ENCODE peak calls at places on chromosomes 13 and 19, in ten cellular contexts. Q, X, C, O, P, I, J, D, T and V are unnamed samples.

GRCh38 chr13:110017379-110017778 is 231.0 kb upstream of the IRS2 start:
- DNase-seq in Q (no peak), T (no peak), I (no peak), X (no peak), D (peak), P (no peak), C (no peak), J (no peak), O (peak), V (no peak)

GRCh38 chr19:46133101-46133627 is 8.7 kb upstream of the IGFL3 start:
- DNase-seq in I (no peak), Q (peak), P (no peak), C (no peak), X (no peak), J (peak), O (peak), T (peak), D (peak), V (peak)

GRCh38 chr13:46015374-46015773 is 37.2 kb downstream of the ZC3H13 start:
- DNase-seq in O (no peak), I (no peak), P (no peak), J (no peak), Q (no peak), X (no peak), C (no peak), T (no peak), D (no peak), V (no peak)

GRCh38 chr13:91946498-91947070 is 548.2 kb downstream of the GPC5 start:
- DNase-seq in D (no peak), I (no peak), Q (no peak), X (no peak), O (peak), C (no peak), P (no peak), T (no peak), J (no peak), V (no peak)

GRCh38 chr19:39929750-39930149 is 4.7 kb downstream of the FCGBP start:
- DNase-seq in D (no peak), T (no peak), O (no peak), P (no peak), X (no peak), I (no peak), Q (no peak), J (no peak), C (no peak), V (no peak)

GRCh38 chr19:46958542-46958941 is 61.1 kb upstream of the NPAS1 start:
- DNase-seq in D (no peak), O (no peak), I (no peak), X (no peak), Q (no peak), P (no peak), T (no peak), J (no peak), C (no peak), V (no peak)

GRCh38 chr13:52744842-52745241 is 5.2 kb upstream of the CNMD start:
- DNase-seq in O (no peak), D (no peak), X (no peak), Q (no peak), C (no peak), T (no peak), P (no peak), I (no peak), J (no peak), V (no peak)

GRCh38 chr19:46299004-46299509 is 2.2 kb downstream of the HIF3A start:
- DNase-seq in I (peak), Q (peak), P (peak), D (peak), C (peak), X (peak), O (peak), J (peak), T (peak), V (no peak)

GRCh38 chr13:102401305-102401704 is 543 bp downstream of the FGF14 start:
- DNase-seq in Q (no peak), T (no peak), O (peak), D (no peak), J (no peak), X (no peak), C (no peak), I (no peak), P (no peak), V (no peak)

GRCh38 chr19:6663236-6664187 is 6.4 kb downstream of the TNFSF14 start:
- DNase-seq in I (no peak), D (no peak), T (no peak), Q (no peak), C (no peak), X (peak), P (no peak), J (no peak), O (peak), V (no peak)

GRCh38 chr19:49591731-49592485 is 926 bp downstream of the PRR12 start:
- DNase-seq in X (peak), Q (no peak), T (peak), J (peak), I (peak), C (peak), O (peak), P (peak), D (peak), V (no peak)

GRCh38 chr19:29529646-29530548 is 4.1 kb downstream of the VSTM2B start:
- DNase-seq in J (no peak), I (peak), D (no peak), Q (no peak), C (no peak), X (peak), O (no peak), T (no peak), P (no peak), V (no peak)

GRCh38 chr13:107650081-107650701 is 565.1 kb downstream of the LIG4 start:
- DNase-seq in C (peak), O (peak), J (peak), Q (peak), X (peak), D (no peak), P (peak), I (peak), T (peak), V (no peak)

GRCh38 chr13:24050292-24050711 is 110.2 kb upstream of the SPATA13 start:
- DNase-seq in C (peak), I (peak), O (peak), P (peak), T (peak), D (peak), J (no peak), X (no peak), Q (peak), V (no peak)

GRCh38 chr13:92951273-92951820 is 275.3 kb upstream of the GPC6 start:
- DNase-seq in O (no peak), J (no peak), D (no peak), C (no peak), X (no peak), I (no peak), Q (no peak), P (no peak), T (no peak), V (no peak)

GRCh38 chr19:10110076-10110971 is 1.2 kb upstream of the P2RY11 start:
- DNase-seq in O (no peak), C (no peak), Q (no peak), D (no peak), X (no peak), J (no peak), I (peak), T (no peak), P (no peak), V (no peak)

GRCh38 chr19:10112895-10113591 is 1.6 kb downstream of the P2RY11 start:
- DNase-seq in J (no peak), I (peak), D (no peak), P (no peak), T (no peak), Q (peak), O (no peak), C (peak), X (peak), V (no peak)

GRCh38 chr19:10110972-10111317 is 548 bp upstream of the P2RY11 start:
- DNase-seq in P (no peak), Q (no peak), D (no peak), X (no peak), I (peak), C (no peak), T (no peak), O (no peak), J (no peak), V (no peak)

GRCh38 chr19:10112037-10112751 is 701 bp downstream of the P2RY11 start:
- DNase-seq in T (no peak), O (no peak), Q (no peak), P (no peak), X (no peak), C (peak), D (no peak), J (no peak), I (peak), V (no peak)

DNA sequence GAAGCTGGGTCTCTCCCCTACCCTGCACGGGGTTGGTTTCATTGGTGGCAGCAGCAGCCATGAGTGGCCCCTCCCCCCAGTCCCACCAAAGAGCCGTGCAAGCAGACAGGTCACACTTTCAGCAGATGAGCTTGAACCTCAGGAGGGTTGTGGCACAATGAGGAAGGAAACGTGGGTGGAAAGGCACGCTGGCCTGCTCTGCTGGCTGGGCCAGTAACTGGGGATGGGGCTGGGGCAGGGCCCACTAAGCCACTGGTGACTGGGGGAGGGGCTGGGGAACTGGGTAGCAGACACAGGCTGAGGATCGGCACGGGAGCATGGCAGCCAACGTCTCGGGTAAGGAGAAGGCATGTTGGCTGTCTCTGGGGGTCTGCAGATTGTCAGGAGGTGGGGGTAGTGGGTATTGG is at the start of gene P2RY11:
- DNase-seq in X (peak), T (no peak), O (no peak), P (no peak), I (peak), C (peak), D (no peak), Q (peak), J (no peak), V (no peak)
- H3K27ac ChIP-seq in X (peak), T (no peak), O (no peak), P (no peak), I (no peak), C (peak), D (no peak), Q (no peak), J (peak), V (no peak)

GRCh38 chr19:43462383-43462782 is 3.0 kb downstream of the LYPD3 start:
- DNase-seq in O (no peak), P (no peak), Q (no peak), X (no peak), J (no peak), D (no peak), T (no peak), I (no peak), C (no peak), V (no peak)

GRCh38 chr19:43462887-43463380 is 2.5 kb downstream of the LYPD3 start:
- DNase-seq in C (no peak), I (no peak), D (no peak), J (no peak), P (no peak), Q (no peak), O (no peak), T (no peak), X (no peak), V (no peak)

GRCh38 chr19:43464089-43464775 is 1.2 kb downstream of the LYPD3 start:
- DNase-seq in C (peak), T (peak), J (peak), I (peak), Q (peak), P (peak), X (peak), O (no peak), D (peak), V (no peak)

GRCh38 chr19:43465468-43466120 is at the start of gene LYPD3:
- DNase-seq in T (peak), Q (no peak), X (peak), C (no peak), P (peak), J (no peak), I (peak), O (peak), D (peak), V (peak)

GRCh38 chr19:43463381-43464088 is 1.9 kb downstream of the LYPD3 start:
- DNase-seq in I (peak), P (peak), C (peak), D (peak), X (peak), T (peak), Q (peak), O (peak), J (peak), V (peak)
- H3K27ac ChIP-seq in I (peak), P (peak), C (peak), D (peak), X (peak), T (peak), Q (no peak), O (peak), J (peak), V (peak)

GRCh38 chr13:98216711-98217110 is 39.6 kb upstream of the RNF113B start:
- DNase-seq in D (no peak), O (no peak), P (no peak), J (no peak), Q (no peak), C (no peak), I (no peak), X (no peak), T (no peak), V (no peak)

GRCh38 chr13:98215508-98215907 is 38.4 kb upstream of the RNF113B start:
- DNase-seq in Q (no peak), J (no peak), C (no peak), O (no peak), D (no peak), I (no peak), P (no peak), X (no peak), T (no peak), V (no peak)

GRCh38 chr13:98217597-98217996 is 40.5 kb upstream of the RNF113B start:
- DNase-seq in X (no peak), T (no peak), P (peak), D (no peak), J (no peak), C (peak), O (no peak), I (peak), Q (no peak), V (no peak)

GRCh38 chr13:98214707-98215106 is 37.6 kb upstream of the RNF113B start:
- DNase-seq in O (peak), J (no peak), P (peak), X (no peak), T (no peak), I (no peak), Q (no peak), D (peak), C (no peak), V (peak)

DNA sequence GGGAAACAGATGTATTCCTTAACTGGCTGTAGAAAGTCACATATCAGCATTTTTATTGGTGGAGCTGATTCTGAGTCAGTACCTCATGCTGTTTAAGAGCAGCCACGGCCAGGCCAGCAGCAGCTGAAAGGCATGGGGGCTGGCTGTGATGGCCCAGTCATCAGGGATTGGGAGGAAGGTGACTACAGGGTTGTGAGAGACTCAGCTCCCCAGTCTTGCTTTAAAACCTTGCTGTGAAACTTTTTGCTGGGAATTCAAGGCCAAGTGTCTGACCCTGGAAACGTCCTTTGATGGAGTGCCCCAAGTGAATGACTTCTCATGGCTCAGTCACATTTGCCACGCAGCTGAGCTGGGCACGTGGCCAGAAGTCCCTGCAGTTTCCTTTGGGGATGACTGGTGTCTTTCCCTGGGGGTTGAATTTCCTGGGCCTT is 39.1 kb upstream of the RNF113B start:
- DNase-seq in D (no peak), I (no peak), T (no peak), J (peak), Q (peak), C (no peak), O (peak), X (no peak), P (peak), V (no peak)
- H3K27ac ChIP-seq in D (peak), I (no peak), T (no peak), J (peak), Q (no peak), C (peak), O (no peak), X (no peak), P (no peak), V (peak)

DNA sequence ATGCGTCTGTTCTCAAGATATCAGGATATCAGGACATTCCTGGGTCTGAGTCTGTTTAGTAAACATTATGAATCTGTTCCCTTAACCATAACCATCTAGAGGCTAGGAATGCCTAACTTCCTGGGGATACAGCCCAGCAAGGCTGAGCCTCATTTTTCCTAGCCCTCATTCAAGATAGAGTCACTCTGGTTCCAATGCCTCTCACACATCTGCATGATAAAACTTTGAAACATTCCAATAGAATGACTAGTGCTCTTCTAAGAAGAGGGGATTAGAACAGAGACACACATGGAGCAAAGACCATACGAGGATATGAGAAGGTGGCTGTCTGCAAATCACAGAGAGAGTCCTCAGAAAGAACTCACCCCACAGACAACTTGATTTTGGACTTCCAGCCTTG is 20.6 kb upstream of the CABP5 start:
- DNase-seq in X (no peak), I (no peak), J (no peak), P (no peak), C (no peak), T (no peak), O (no peak), Q (no peak), D (no peak), V (no peak)
- H3K27ac ChIP-seq in X (no peak), I (no peak), J (no peak), P (no peak), C (no peak), T (no peak), O (no peak), Q (no peak), D (no peak), V (no peak)

GRCh38 chr19:13037161-13037560 is 41.9 kb downstream of the NFIX start:
- DNase-seq in D (peak), J (no peak), X (no peak), I (no peak), O (peak), Q (peak), T (no peak), C (no peak), P (no peak), V (no peak)
- H3K27ac ChIP-seq in D (peak), J (peak), X (peak), I (peak), O (peak), Q (peak), T (peak), C (peak), P (peak), V (peak)

GRCh38 chr19:3619631-3620012 is 7.0 kb downstream of the CACTIN start:
- DNase-seq in D (no peak), T (no peak), Q (peak), C (no peak), I (peak), P (no peak), X (no peak), J (no peak), O (no peak), V (no peak)
- H3K27ac ChIP-seq in D (no peak), T (no peak), Q (no peak), C (no peak), I (no peak), P (no peak), X (no peak), J (no peak), O (no peak), V (no peak)

GRCh38 chr13:114062341-114062740 is 70.1 kb downstream of the RASA3 start:
- DNase-seq in C (no peak), J (no peak), Q (no peak), D (no peak), X (no peak), I (peak), T (no peak), P (no peak), O (no peak), V (no peak)
- H3K27ac ChIP-seq in C (no peak), J (peak), Q (no peak), D (peak), X (no peak), I (no peak), T (peak), P (no peak), O (no peak), V (no peak)

GRCh38 chr13:98332691-98333090 is 155.6 kb upstream of the RNF113B start:
- DNase-seq in T (no peak), D (no peak), O (no peak), Q (no peak), I (no peak), P (no peak), J (no peak), X (no peak), C (no peak), V (no peak)
- H3K27ac ChIP-seq in T (no peak), D (no peak), O (no peak), Q (no peak), I (no peak), P (no peak), J (no peak), X (no peak), C (no peak), V (no peak)